ENCODE peak calls at places on chromosomes 4 and X, in six cellular contexts. Z is IMR-90, S is H9, L is trophoblast cell, N is H1, Y is mesenchymal stem cell. F is an unnamed sample.

GRCh38 chrX:31266172-31267076 is 194.6 kb upstream of the FTHL17 start:
- DNase-seq in Y (peak), N (no peak), Z (no peak), L (peak), S (peak), F (peak)

GRCh38 chr4:110172972-110173371 is 25.4 kb downstream of the ELOVL6 start:
- DNase-seq in Y (no peak), N (no peak), S (no peak), L (no peak), Z (no peak), F (no peak)

GRCh38 chr4:137530176-137530575 is 2.1 kb downstream of the PCDH18 start:
- DNase-seq in S (no peak), Y (peak), N (no peak), L (no peak), Z (peak), F (no peak)

GRCh38 chr4:153594208-153594607 is 89.9 kb upstream of the TLR2 start:
- DNase-seq in Z (peak), L (no peak), Y (peak), S (no peak), N (no peak), F (no peak)

GRCh38 chr4:113840850-113841249 is 79.3 kb upstream of the CAMK2D start:
- DNase-seq in S (no peak), L (no peak), N (no peak), Z (peak), Y (no peak), F (no peak)

GRCh38 chr4:165974647-165975335 is 101.8 kb downstream of the TLL1 start:
- DNase-seq in Z (no peak), Y (no peak), N (no peak), S (no peak), L (no peak), F (no peak)

GRCh38 chr4:184395451-184395917 is 78.9 kb downstream of the IRF2 start:
- DNase-seq in Z (no peak), Y (no peak), N (no peak), L (no peak), S (no peak), F (no peak)

GRCh38 chr4:18722748-18723191 is 701.2 kb upstream of the LCORL start:
- DNase-seq in Z (no peak), L (peak), N (no peak), Y (no peak), S (no peak), F (peak)

GRCh38 chrX:43897290-43897689 is 15.0 kb upstream of the MAOB start:
- DNase-seq in Z (no peak), N (no peak), Y (no peak), S (no peak), L (no peak), F (no peak)

GRCh38 chrX:19958530-19959486 is 32.1 kb downstream of the BCLAF3 start:
- DNase-seq in S (no peak), N (no peak), Y (peak), L (no peak), Z (peak), F (no peak)

GRCh38 chrX:19955306-19955705 is 35.6 kb downstream of the BCLAF3 start:
- DNase-seq in Z (no peak), S (no peak), L (no peak), N (no peak), Y (no peak), F (no peak)

GRCh38 chrX:19956923-19957322 is 33.9 kb downstream of the BCLAF3 start:
- DNase-seq in N (no peak), S (no peak), Y (no peak), L (no peak), Z (no peak), F (no peak)

GRCh38 chrX:19953145-19953544 is 37.7 kb downstream of the BCLAF3 start:
- DNase-seq in Y (no peak), S (no peak), L (no peak), Z (no peak), N (no peak), F (no peak)

DNA sequence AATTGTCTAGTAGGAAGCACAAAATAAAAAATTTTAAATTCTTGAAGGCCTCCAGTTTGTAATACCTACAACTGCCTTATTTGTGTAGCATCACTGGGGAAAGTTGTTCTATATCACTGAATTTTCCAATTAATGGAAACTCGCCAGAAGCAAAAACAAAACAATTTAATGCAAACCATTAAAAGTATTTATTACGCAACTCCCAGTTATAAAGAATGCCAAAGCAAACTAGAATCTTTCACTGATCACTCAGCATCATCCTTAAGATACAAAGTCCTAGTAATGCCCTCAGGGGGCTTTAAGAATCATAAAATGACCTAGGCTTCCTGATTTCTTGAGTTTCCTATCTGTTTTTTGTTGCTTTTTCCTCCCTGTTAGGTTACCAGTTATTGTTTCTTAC is 36.2 kb downstream of the BCLAF3 start:
- DNase-seq in S (no peak), N (no peak), Y (no peak), L (no peak), Z (peak), F (no peak)
- H4K91ac ChIP-seq in S (no peak), N (no peak), Y (no peak), L (no peak), Z (no peak), F (no peak)

DNA sequence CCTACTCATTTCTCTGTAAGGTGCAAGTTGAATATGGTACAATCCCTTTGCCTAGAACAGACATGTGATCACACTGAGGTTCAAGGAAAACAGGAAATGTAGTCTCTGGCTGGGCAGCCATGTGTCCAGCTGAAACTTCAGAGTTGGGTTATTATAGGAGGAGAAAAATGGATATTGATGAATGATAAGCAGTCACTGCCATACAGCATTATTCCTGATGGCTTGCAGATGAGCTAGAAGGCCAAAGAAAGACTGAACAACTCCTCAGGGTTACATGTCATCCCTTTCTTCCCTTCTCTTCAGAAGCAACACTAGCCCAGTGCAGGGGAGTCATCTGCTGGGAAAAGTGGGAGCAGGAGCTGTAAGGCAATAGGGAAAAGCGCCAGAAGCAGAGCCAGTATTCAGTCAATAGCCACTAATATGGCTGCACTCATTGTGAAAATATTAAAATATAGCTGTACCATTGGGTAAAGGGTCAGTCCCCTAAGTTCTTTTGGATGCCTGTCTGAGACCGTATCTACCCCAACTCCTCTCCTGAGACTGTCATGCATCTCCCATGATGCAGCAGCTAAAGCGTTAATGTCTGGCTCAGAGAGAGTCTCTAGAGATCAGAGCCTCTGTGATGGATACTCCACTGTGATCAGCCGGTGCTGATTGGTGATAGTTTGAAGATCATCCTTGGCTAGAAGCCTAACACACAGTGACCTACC is 20.5 kb downstream of the PHOX2B start:
- DNase-seq in Y (no peak), N (no peak), L (no peak), S (no peak), Z (no peak), F (no peak)
- H3K9ac ChIP-seq in Y (no peak), N (no peak), L (no peak), S (no peak), Z (no peak), F (no peak)

GRCh38 chr4:144580421-144580820 is 65.5 kb upstream of the HHIP start:
- DNase-seq in S (no peak), L (peak), Z (no peak), N (no peak), Y (no peak), F (no peak)
- H4K91ac ChIP-seq in S (no peak), L (no peak), Z (peak), N (no peak), Y (no peak), F (no peak)

DNA sequence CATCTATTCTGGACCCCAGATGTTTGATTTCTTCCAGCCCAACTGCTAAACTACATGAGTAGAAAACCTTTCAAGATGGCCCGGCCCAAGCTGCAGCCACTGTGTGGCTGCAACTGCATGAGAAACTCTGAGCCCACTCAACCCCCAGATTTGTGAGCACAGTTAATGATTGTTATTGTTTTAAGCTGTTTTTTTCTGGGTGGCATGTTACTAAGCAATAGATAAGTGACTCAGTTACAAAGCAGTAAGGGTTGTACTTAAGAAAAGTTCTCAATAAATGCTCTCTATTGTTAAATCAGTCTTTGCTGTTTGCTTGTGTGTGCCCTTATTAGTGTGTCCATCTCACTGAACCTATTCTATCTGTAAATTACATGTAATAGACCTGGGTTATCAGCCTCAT is 51.8 kb downstream of the GC start:
- DNase-seq in Y (no peak), L (no peak), Z (peak), N (no peak), S (no peak), F (no peak)
- H3K9ac ChIP-seq in Y (peak), L (no peak), Z (no peak), N (no peak), S (no peak), F (no peak)

DNA sequence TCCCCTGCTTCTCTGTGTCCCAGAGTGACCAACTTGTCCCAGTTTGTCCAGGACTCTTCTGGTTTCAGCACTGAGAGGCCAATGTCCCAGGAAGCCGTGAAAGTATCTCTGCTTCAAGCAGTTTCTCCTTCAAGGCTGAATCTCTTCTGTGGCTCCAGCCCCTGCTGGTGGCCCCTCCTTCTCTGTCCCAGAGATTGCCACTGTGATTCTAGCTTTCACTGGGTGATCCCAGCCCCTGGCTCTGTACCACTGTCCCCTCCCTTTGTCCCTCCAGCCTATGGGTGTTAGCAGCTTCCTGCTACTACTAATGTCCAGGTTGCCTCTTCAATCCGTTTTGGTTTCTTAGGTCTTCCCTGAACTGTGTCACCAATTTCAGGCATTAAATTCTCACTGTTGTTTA is 70.5 kb downstream of the SOX3 start:
- DNase-seq in Z (no peak), L (no peak), S (no peak), Y (no peak), N (no peak), F (no peak)
- H4K91ac ChIP-seq in Z (no peak), L (no peak), S (no peak), Y (no peak), N (no peak), F (no peak)

F was measured in neuronal stem cell.